ENCODE peak calls at places on chromosome 12, in four cellular contexts. L is GM23338, M is T1000, P is glutamatergic neuron. H is an unnamed sample.

GRCh38 chr12:62683724-62684501 is 217.3 kb downstream of the MON2 start:
- DNase-seq in L (peak), M (no peak), P (no peak), H (no peak)

GRCh38 chr12:67151891-67152290 is 117.3 kb upstream of the CAND1 start:
- DNase-seq in L (no peak), M (no peak), P (no peak), H (no peak)

GRCh38 chr12:95130096-95130495 is 56.7 kb upstream of the NR2C1 start:
- DNase-seq in L (no peak), M (no peak), P (no peak), H (no peak)

GRCh38 chr12:45273717-45274271 is 57.9 kb downstream of the ANO6 start:
- DNase-seq in L (no peak), M (peak), P (no peak), H (peak)

GRCh38 chr12:31629756-31630732 is 29.4 kb upstream of the ETFBKMT start:
- DNase-seq in L (peak), M (no peak), P (no peak), H (no peak)

GRCh38 chr12:753401-754237 is 1.2 kb downstream of the WNK1 start:
- DNase-seq in L (peak), M (no peak), P (peak), H (no peak)

GRCh38 chr12:48023386-48023785 is 19.1 kb upstream of the COL2A1 start:
- DNase-seq in L (peak), M (no peak), P (no peak), H (peak)

GRCh38 chr12:52130695-52131094 is 51.2 kb downstream of the SMIM41 start:
- DNase-seq in L (peak), M (no peak), P (no peak), H (no peak)

GRCh38 chr12:132574271-132574996 is 35.9 kb downstream of the LRCOL1 start:
- DNase-seq in L (no peak), M (no peak), P (no peak), H (no peak)

GRCh38 chr12:49962861-49963765 is 1.4 kb downstream of the AQP5 start:
- DNase-seq in L (no peak), M (no peak), P (no peak), H (peak)

GRCh38 chr12:52061470-52062166 is 8.2 kb upstream of the ATG101 start:
- DNase-seq in L (no peak), M (no peak), P (no peak), H (no peak)

GRCh38 chr12:84572186-84572585 is 340.4 kb downstream of the SLC6A15 start:
- DNase-seq in L (no peak), M (no peak), P (no peak), H (no peak)

H was measured in PC-9.